ENCODE peak calls at places on chromosomes 16 and 17, in nine cellular contexts. P is A549, O is stomach, J is neural progenitor cell, L is pancreas, H is lower lobe of right lung, E is heart right ventricle, C is tibial nerve, Z is tibial artery. S is an unnamed sample.

GRCh38 chr16:268141-269053 is 7.3 kb downstream of the RGS11 start:
- DNase-seq in P (no peak), O (no peak), J (no peak), L (peak), H (no peak), E (no peak), C (no peak), Z (no peak), S (peak)

GRCh38 chr17:5683241-5683640 is 98.9 kb upstream of the NLRP1 start:
- DNase-seq in P (no peak), O (no peak), J (no peak), L (no peak), H (no peak), E (no peak), C (no peak), Z (no peak), S (no peak)

GRCh38 chr16:962901-963814 is 7.6 kb downstream of the LMF1 start:
- DNase-seq in P (no peak), O (no peak), J (no peak), L (peak), H (peak), E (no peak), C (no peak), Z (no peak), S (no peak)

GRCh38 chr16:9225527-9226316 is 134.3 kb downstream of the HAPSTR1 start:
- DNase-seq in P (no peak), O (no peak), J (peak), L (no peak), H (no peak), E (no peak), C (no peak), Z (no peak), S (no peak)

GRCh38 chr17:66309793-66310192 is 7.4 kb downstream of the PRKCA start:
- DNase-seq in P (no peak), O (no peak), J (no peak), L (no peak), H (no peak), E (no peak), C (no peak), Z (no peak), S (no peak)

GRCh38 chr17:74922694-74923537 is at the start of gene USH1G:
- DNase-seq in P (no peak), O (no peak), J (peak), L (peak), H (no peak), E (no peak), C (no peak), Z (no peak), S (no peak)

GRCh38 chr16:83926726-83927397 is 26.2 kb upstream of the OSGIN1 start:
- DNase-seq in P (peak), O (peak), J (peak), L (peak), H (peak), E (peak), C (peak), Z (peak), S (peak)

GRCh38 chr17:8163978-8164814 is 1.4 kb upstream of the VAMP2 start:
- DNase-seq in P (peak), O (peak), J (no peak), L (peak), H (peak), E (peak), C (peak), Z (peak), S (peak)

GRCh38 chr16:81708459-81709368 is 70.4 kb upstream of the PLCG2 start:
- DNase-seq in P (peak), O (peak), J (no peak), L (peak), H (peak), E (no peak), C (no peak), Z (no peak), S (peak)

GRCh38 chr17:50033316-50033715 is 22.6 kb upstream of the ITGA3 start:
- DNase-seq in P (no peak), O (peak), J (no peak), L (no peak), H (no peak), E (no peak), C (no peak), Z (peak), S (no peak)

GRCh38 chr17:4544135-4544651 is 11.0 kb downstream of the MYBBP1A start:
- DNase-seq in P (no peak), O (no peak), J (no peak), L (peak), H (peak), E (no peak), C (no peak), Z (no peak), S (no peak)

GRCh38 chr16:4426021-4426684 is 485 bp downstream of the DNAJA3 start:
- DNase-seq in P (peak), O (no peak), J (no peak), L (no peak), H (no peak), E (no peak), C (no peak), Z (no peak), S (peak)

GRCh38 chr17:40340880-40341807 is 23.4 kb downstream of the GJD3 start:
- DNase-seq in P (peak), O (peak), J (peak), L (peak), H (peak), E (peak), C (peak), Z (peak), S (peak)
- TF ChIP-seq CTCF in P (no peak), O (no peak), J (no peak), L (no peak), H (peak), E (peak), C (peak), Z (peak), S (no peak)

GRCh38 chr16:8155275-8155674 is 435.0 kb downstream of the TMEM114 start:
- DNase-seq in P (no peak), O (no peak), J (no peak), L (no peak), H (no peak), E (no peak), C (no peak), Z (no peak), S (no peak)
- H3K27ac ChIP-seq in P (no peak), O (no peak), J (no peak), L (no peak), H (no peak), E (no peak), C (no peak), Z (no peak), S (no peak)

DNA sequence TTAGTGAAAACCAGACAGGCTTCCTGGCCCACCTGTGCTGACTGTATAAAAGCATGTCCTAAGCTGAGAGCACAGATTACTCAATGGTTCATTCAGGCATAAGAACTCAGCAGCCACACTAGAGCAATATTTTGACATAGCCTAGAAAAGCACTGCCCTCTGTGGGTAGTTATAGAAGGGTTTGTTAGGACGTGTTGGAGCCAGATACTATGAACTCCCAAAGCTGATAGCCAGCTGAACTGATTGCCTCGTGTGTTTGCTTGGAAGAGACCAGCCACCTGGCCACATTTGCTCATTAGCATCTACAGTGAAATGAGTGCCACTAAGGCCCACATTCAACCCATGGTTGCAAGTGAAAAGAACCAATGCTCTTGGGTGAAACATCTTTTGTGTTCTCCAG is 30.8 kb upstream of the ABCA5 start:
- DNase-seq in P (no peak), O (no peak), J (no peak), L (no peak), H (no peak), E (no peak), C (no peak), Z (no peak), S (no peak)
- TF ChIP-seq CTCF in P (no peak), O (no peak), J (no peak), L (no peak), H (no peak), E (no peak), C (no peak), Z (no peak), S (no peak)

GRCh38 chr17:2393954-2394749 is 6.7 kb downstream of the MNT start:
- DNase-seq in P (no peak), O (no peak), J (peak), L (peak), H (no peak), E (no peak), C (no peak), Z (no peak), S (peak)
- H3K27ac ChIP-seq in P (peak), O (peak), J (no peak), L (peak), H (peak), E (peak), C (peak), Z (peak), S (peak)

DNA sequence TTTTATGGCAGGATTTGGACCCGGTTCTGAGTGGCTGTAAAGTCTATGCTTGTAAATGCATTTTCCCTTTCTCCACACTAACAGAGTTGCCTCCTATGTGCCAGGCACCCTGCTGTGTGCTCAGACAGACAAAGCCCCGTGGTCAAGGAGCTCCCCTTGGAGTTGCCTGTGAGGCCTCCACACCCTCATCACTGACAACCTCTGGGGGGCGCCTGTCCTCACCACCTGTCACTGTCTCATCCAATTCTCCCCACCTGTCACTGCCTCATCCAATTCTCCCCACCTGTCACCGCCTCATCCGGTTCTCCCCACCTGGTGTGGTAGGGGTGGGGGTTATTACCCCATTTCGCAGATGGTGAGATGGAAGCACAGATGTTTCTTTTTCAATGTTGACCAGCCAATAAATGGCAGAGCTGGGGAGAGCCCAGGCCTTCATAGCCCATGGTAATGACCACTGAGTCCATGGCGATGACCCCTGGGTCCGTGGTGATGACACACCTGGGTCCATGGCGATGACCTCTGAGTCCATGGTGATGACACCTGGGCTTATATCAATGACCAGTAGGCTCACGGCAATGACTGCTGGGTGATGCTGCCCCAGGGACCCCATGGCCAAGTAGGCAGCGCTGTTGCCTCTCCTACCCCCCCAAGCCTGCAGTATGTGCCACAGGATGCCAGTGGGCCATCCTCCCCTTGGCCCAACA is 150.1 kb downstream of the IRF8 start:
- DNase-seq in P (no peak), O (no peak), J (no peak), L (peak), H (no peak), E (no peak), C (no peak), Z (no peak), S (no peak)
- TF ChIP-seq CTCF in P (no peak), O (no peak), J (peak), L (no peak), H (no peak), E (no peak), C (no peak), Z (no peak), S (no peak)

DNA sequence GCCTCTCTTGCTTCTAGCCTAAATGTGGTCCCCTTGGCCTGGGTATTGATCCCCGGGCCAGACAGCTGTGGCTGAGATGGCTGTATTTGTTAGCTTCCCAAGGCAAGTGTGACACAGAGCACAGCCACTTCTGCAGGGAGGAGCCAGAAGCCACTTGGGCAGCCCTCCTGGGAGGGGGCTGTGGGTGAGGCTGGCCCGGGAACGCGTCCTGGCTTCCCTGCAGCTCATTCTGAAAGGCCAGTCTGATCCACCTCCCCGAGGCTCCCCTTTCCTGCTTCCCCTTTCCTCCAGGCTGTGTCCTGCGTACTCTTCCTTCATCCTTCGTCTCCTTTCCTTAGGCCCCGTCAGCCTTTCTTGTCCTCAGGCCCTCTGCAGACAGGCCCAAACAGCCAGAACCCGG is 8.0 kb downstream of the SERPINF2 start:
- DNase-seq in P (no peak), O (no peak), J (no peak), L (no peak), H (no peak), E (no peak), C (no peak), Z (no peak), S (no peak)
- H3K27ac ChIP-seq in P (peak), O (no peak), J (no peak), L (no peak), H (peak), E (no peak), C (no peak), Z (no peak), S (no peak)

S was measured in colonic mucosa.